ENCODE peak calls at places on chromosomes 3 and 15, in five cellular contexts. One of them, this sample, is unnamed.

GRCh38 chr3:131393056-131393455 is 11.5 kb downstream of the NUDT16 start:
- DNase-seq in Panc1: no peak
- DNase-seq in Peyer's patch: no peak
- DNase-seq in cardiac fibroblast: peak
- DNase-seq in AG04450: no peak
- DNase-seq in this sample: no peak

GRCh38 chr3:38002291-38002876 is 11.8 kb downstream of the VILL start:
- DNase-seq in Peyer's patch: peak
- DNase-seq in cardiac fibroblast: no peak
- DNase-seq in Panc1: no peak
- DNase-seq in AG04450: no peak
- DNase-seq in this sample: no peak

GRCh38 chr15:93247466-93248121 is 158.6 kb upstream of the RGMA start:
- DNase-seq in AG04450: no peak
- DNase-seq in Panc1: no peak
- DNase-seq in Peyer's patch: no peak
- DNase-seq in cardiac fibroblast: no peak
- DNase-seq in this sample: no peak

GRCh38 chr3:112017081-112017480 is 17.5 kb upstream of the TMPRSS7 start:
- DNase-seq in Peyer's patch: no peak
- DNase-seq in AG04450: no peak
- DNase-seq in Panc1: no peak
- DNase-seq in cardiac fibroblast: no peak
- DNase-seq in this sample: no peak

GRCh38 chr3:186331043-186331442 is 31.0 kb downstream of the DGKG start:
- DNase-seq in AG04450: no peak
- DNase-seq in Panc1: no peak
- DNase-seq in Peyer's patch: no peak
- DNase-seq in cardiac fibroblast: no peak
- DNase-seq in this sample: no peak

GRCh38 chr15:51286816-51287215 is 51.6 kb downstream of the CYP19A1 start:
- DNase-seq in Panc1: no peak
- DNase-seq in AG04450: no peak
- DNase-seq in cardiac fibroblast: no peak
- DNase-seq in Peyer's patch: no peak
- DNase-seq in this sample: peak

GRCh38 chr15:96418146-96418545 is 87.6 kb downstream of the NR2F2 start:
- DNase-seq in cardiac fibroblast: no peak
- DNase-seq in Panc1: no peak
- DNase-seq in Peyer's patch: no peak
- DNase-seq in AG04450: no peak
- DNase-seq in this sample: no peak

GRCh38 chr3:55894605-55895004 is 407.5 kb upstream of the WNT5A start:
- DNase-seq in AG04450: no peak
- DNase-seq in Panc1: no peak
- DNase-seq in cardiac fibroblast: no peak
- DNase-seq in Peyer's patch: no peak
- DNase-seq in this sample: no peak

GRCh38 chr3:196778755-196779154 is 39.1 kb downstream of the PAK2 start:
- DNase-seq in cardiac fibroblast: peak
- DNase-seq in AG04450: peak
- DNase-seq in Peyer's patch: no peak
- DNase-seq in Panc1: no peak
- DNase-seq in this sample: peak

GRCh38 chr3:72661115-72661457 is 187.2 kb downstream of the SHQ1 start:
- DNase-seq in Panc1: no peak
- DNase-seq in Peyer's patch: no peak
- DNase-seq in AG04450: peak
- DNase-seq in cardiac fibroblast: peak
- DNase-seq in this sample: peak

GRCh38 chr3:113147608-113148306 is 63.6 kb upstream of the BOC start:
- DNase-seq in cardiac fibroblast: no peak
- DNase-seq in AG04450: no peak
- DNase-seq in Panc1: no peak
- DNase-seq in Peyer's patch: no peak
- DNase-seq in this sample: no peak

GRCh38 chr15:100665570-100665969 is 63.2 kb downstream of the ASB7 start:
- DNase-seq in cardiac fibroblast: peak
- DNase-seq in Peyer's patch: no peak
- DNase-seq in AG04450: no peak
- DNase-seq in Panc1: no peak
- DNase-seq in this sample: peak

GRCh38 chr3:166785851-166786250 is 594.2 kb downstream of the ZBBX start:
- DNase-seq in Peyer's patch: no peak
- DNase-seq in cardiac fibroblast: no peak
- DNase-seq in AG04450: no peak
- DNase-seq in Panc1: no peak
- DNase-seq in this sample: no peak

GRCh38 chr3:73056365-73057150 is 4.9 kb upstream of the EBLN2 start:
- DNase-seq in AG04450: no peak
- DNase-seq in Panc1: peak
- DNase-seq in Peyer's patch: no peak
- DNase-seq in cardiac fibroblast: peak
- DNase-seq in this sample: peak

GRCh38 chr3:148992027-148992634 is 791 bp downstream of the GYG1 start:
- DNase-seq in Peyer's patch: peak
- DNase-seq in cardiac fibroblast: peak
- DNase-seq in AG04450: no peak
- DNase-seq in Panc1: no peak
- DNase-seq in this sample: peak

GRCh38 chr15:68561146-68561545 is 17.6 kb upstream of the CORO2B start:
- DNase-seq in Peyer's patch: peak
- DNase-seq in Panc1: no peak
- DNase-seq in cardiac fibroblast: no peak
- DNase-seq in AG04450: no peak
- DNase-seq in this sample: no peak

GRCh38 chr15:97141360-97141759 is 810.9 kb downstream of the NR2F2 start:
- DNase-seq in cardiac fibroblast: no peak
- DNase-seq in Panc1: no peak
- DNase-seq in Peyer's patch: no peak
- DNase-seq in AG04450: no peak
- DNase-seq in this sample: no peak

GRCh38 chr15:60009124-60009523 is 5.0 kb downstream of the FOXB1 start:
- DNase-seq in Peyer's patch: no peak
- DNase-seq in AG04450: no peak
- DNase-seq in Panc1: no peak
- DNase-seq in cardiac fibroblast: no peak
- DNase-seq in this sample: peak

GRCh38 chr3:13500133-13500885 is 20.2 kb downstream of the HDAC11 start:
- DNase-seq in Panc1: no peak
- DNase-seq in AG04450: no peak
- DNase-seq in cardiac fibroblast: peak
- DNase-seq in Peyer's patch: peak
- DNase-seq in this sample: peak

GRCh38 chr15:84929795-84930371 is 45.4 kb downstream of the SLC28A1 start:
- DNase-seq in AG04450: no peak
- DNase-seq in Panc1: no peak
- DNase-seq in cardiac fibroblast: peak
- DNase-seq in Peyer's patch: peak
- DNase-seq in this sample: peak

GRCh38 chr3:111238896-111239295 is 167.3 kb downstream of the NECTIN3 start:
- DNase-seq in cardiac fibroblast: no peak
- DNase-seq in AG04450: no peak
- DNase-seq in Panc1: no peak
- DNase-seq in Peyer's patch: no peak
- DNase-seq in this sample: no peak

GRCh38 chr3:57757642-57758297 is 1.7 kb downstream of the SLMAP start:
- DNase-seq in Panc1: no peak
- DNase-seq in AG04450: no peak
- DNase-seq in Peyer's patch: no peak
- DNase-seq in cardiac fibroblast: peak
- DNase-seq in this sample: peak

GRCh38 chr15:62089616-62090015 is 22.8 kb downstream of the C2CD4A start:
- DNase-seq in Peyer's patch: no peak
- DNase-seq in AG04450: no peak
- DNase-seq in cardiac fibroblast: no peak
- DNase-seq in Panc1: no peak
- DNase-seq in this sample: peak

GRCh38 chr3:132879651-132880050 is 157.4 kb upstream of the NPHP3 start:
- DNase-seq in AG04450: no peak
- DNase-seq in Peyer's patch: no peak
- DNase-seq in Panc1: no peak
- DNase-seq in cardiac fibroblast: no peak
- DNase-seq in this sample: no peak

GRCh38 chr3:69761896-69762789 is 22.9 kb downstream of the MITF start:
- DNase-seq in cardiac fibroblast: peak
- DNase-seq in Panc1: peak
- DNase-seq in Peyer's patch: no peak
- DNase-seq in AG04450: peak
- DNase-seq in this sample: peak

GRCh38 chr15:68730491-68731317 is 90.0 kb downstream of the ANP32A start:
- DNase-seq in Peyer's patch: no peak
- DNase-seq in AG04450: no peak
- DNase-seq in Panc1: no peak
- DNase-seq in cardiac fibroblast: peak
- DNase-seq in this sample: peak

DNA sequence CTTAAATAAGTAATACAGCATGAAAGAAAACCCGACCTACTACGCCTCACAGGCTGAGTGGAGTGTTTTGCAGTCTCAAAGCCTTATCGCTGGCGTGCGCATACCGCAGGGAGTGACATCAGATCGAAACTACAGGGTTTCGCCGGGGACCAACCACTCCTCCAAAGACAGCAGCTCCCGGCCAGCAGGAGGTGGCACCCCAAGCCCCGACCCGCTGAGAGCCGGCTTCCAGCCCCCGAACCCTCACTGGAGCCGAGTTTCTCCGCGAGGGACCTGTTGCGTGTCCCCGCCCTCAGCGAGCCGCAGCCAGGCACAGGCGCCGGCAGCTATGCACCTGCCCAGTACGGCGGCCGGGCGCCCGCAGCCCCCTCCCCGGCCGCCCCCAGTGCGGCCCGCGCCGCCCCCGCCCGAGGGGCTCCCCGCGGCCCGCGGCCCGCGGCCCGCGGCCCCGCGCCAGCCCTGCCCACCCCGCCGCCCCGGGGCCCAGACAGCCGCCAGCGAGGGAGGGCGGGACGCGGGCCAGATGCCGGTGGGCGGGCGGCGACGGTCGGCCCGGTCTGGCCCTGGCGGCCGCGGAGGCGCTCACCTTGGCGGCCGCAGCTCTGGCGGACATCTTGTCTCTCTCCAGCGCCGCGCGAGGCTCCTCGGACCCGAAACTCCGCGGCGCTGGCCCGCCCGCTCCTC is 710 bp downstream of the TJP1 start:
- DNase-seq in Panc1: no peak
- DNase-seq in AG04450: peak
- DNase-seq in cardiac fibroblast: peak
- DNase-seq in Peyer's patch: peak
- DNase-seq in this sample: peak
- TF ChIP-seq CTCF in Panc1: peak
- TF ChIP-seq CTCF in AG04450: peak
- TF ChIP-seq CTCF in cardiac fibroblast: peak
- TF ChIP-seq CTCF in Peyer's patch: no peak
- TF ChIP-seq CTCF in this sample: no peak

GRCh38 chr3:150521458-150521857 is 24.8 kb downstream of the SERP1 start:
- DNase-seq in AG04450: no peak
- DNase-seq in Panc1: no peak
- DNase-seq in cardiac fibroblast: no peak
- DNase-seq in Peyer's patch: no peak
- DNase-seq in this sample: no peak
- TF ChIP-seq CTCF in AG04450: peak
- TF ChIP-seq CTCF in Panc1: peak
- TF ChIP-seq CTCF in cardiac fibroblast: no peak
- TF ChIP-seq CTCF in Peyer's patch: no peak
- TF ChIP-seq CTCF in this sample: no peak

GRCh38 chr3:194573680-194574437 is 59.4 kb downstream of the TMEM44 start:
- DNase-seq in Panc1: no peak
- DNase-seq in AG04450: no peak
- DNase-seq in Peyer's patch: no peak
- DNase-seq in cardiac fibroblast: peak
- DNase-seq in this sample: peak

GRCh38 chr3:194572131-194572789 is 61.0 kb downstream of the TMEM44 start:
- DNase-seq in Peyer's patch: no peak
- DNase-seq in cardiac fibroblast: peak
- DNase-seq in Panc1: no peak
- DNase-seq in AG04450: no peak
- DNase-seq in this sample: peak

GRCh38 chr3:194575484-194576210 is 57.6 kb downstream of the TMEM44 start:
- DNase-seq in cardiac fibroblast: peak
- DNase-seq in Panc1: no peak
- DNase-seq in Peyer's patch: no peak
- DNase-seq in AG04450: no peak
- DNase-seq in this sample: peak

GRCh38 chr3:194572944-194573491 is 60.2 kb downstream of the TMEM44 start:
- DNase-seq in cardiac fibroblast: peak
- DNase-seq in Peyer's patch: no peak
- DNase-seq in AG04450: no peak
- DNase-seq in Panc1: no peak
- DNase-seq in this sample: peak

DNA sequence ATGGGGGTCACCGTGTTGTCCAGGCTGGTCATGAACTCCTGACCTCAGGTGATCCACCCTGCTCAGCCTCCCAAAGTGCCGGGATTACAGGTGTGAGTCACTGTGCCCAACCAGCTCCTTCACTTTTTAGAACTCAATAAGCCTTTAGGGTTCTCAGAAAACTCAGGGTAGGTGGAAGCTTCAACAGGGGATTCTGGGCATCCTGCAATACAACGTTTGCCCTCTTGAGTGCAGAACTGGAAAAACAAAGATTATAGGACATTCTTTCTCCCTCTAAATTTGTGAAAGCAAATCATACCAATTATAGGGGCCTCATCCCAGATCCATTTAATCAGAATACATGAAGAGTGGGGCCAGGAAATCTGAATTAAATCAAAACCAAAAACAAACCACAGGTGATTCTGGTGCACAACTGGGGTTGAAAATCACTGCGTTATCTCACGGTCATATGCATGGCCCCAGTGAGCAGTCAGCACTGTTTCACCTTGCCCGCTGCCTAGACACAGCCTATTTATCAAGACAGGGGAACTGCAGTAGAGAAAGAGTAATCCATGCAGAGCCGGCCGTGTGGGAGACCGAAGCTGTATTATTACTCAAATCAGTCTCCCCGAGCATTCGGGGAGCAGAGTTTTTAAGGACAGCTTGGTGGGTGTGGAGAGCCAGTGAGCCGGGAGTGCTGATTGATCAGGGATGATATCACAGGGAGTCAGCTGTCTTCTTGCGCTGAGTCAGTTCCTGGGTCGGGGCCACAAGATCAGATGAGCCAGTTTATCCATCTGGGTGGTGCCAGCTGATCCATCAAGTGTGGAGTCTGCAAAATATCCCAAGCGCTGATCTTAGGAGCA is 58.4 kb downstream of the TMEM44 start:
- DNase-seq in Panc1: no peak
- DNase-seq in Peyer's patch: no peak
- DNase-seq in AG04450: no peak
- DNase-seq in cardiac fibroblast: peak
- DNase-seq in this sample: peak
- TF ChIP-seq CTCF in Panc1: no peak
- TF ChIP-seq CTCF in Peyer's patch: no peak
- TF ChIP-seq CTCF in AG04450: peak
- TF ChIP-seq CTCF in cardiac fibroblast: peak
- TF ChIP-seq CTCF in this sample: no peak

DNA sequence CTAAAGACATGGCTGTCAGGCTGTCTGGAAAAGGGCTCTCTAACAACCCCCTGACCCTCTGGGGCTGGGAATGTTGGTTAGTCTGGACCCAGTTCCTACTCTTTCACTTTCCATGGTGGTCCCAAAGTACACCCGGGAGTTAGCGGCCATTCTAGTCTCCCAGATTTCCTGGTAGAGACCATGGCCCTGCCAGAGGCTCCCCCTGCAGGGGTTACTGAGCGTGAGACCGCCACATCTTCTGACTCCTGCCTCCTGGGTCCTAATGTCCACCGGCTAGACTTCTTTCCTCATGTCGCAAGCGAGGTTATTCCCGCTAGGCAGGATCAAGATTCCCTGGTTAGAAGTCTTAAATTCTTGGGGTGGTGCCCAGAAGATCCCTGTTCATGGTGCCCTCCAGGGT is 540.0 kb upstream of the ROBO1 start:
- DNase-seq in Panc1: no peak
- DNase-seq in Peyer's patch: no peak
- DNase-seq in AG04450: no peak
- DNase-seq in cardiac fibroblast: no peak
- DNase-seq in this sample: no peak
- TF ChIP-seq CTCF in Panc1: no peak
- TF ChIP-seq CTCF in Peyer's patch: no peak
- TF ChIP-seq CTCF in AG04450: no peak
- TF ChIP-seq CTCF in cardiac fibroblast: no peak
- TF ChIP-seq CTCF in this sample: no peak

This sample was measured in MCF 10A.